ENCODE peak calls at places on chromosomes 3 and 15, in nine cellular contexts. T is endothelial cell of umbilical vein; B is GM06990; I is NCI-H524; W is omental fat pad; K is dermis microvascular lymphatic vessel endothelial cell; X is stimulated activated naive CD8-positive, alpha-beta T cell treated with anti-CD3 and anti-CD28 coated beads, Interleukin-15, Interleukin-2, amounts not matched to agents 100 U/mL and 50 U/mL, for 24 hours; F is tibial nerve; L is HEK293T. P is an unnamed sample.

GRCh38 chr15:29822685-29823459 is 604 bp upstream of the TJP1 start:
- DNase-seq in F (no peak), I (no peak), W (no peak), L (peak), K (peak), B (no peak), X (no peak), T (peak), P (peak)

GRCh38 chr3:88151358-88151757 is 1.6 kb downstream of the C3orf38 start:
- DNase-seq in L (no peak), W (no peak), K (no peak), B (peak), I (no peak), F (no peak), X (no peak), T (peak), P (no peak)

GRCh38 chr3:11757441-11757875 is 89.2 kb downstream of the TAMM41 start:
- DNase-seq in B (no peak), T (no peak), W (no peak), K (no peak), L (no peak), X (no peak), F (no peak), I (peak), P (peak)

GRCh38 chr3:119588112-119588511 is 8.8 kb downstream of the ADPRH start:
- DNase-seq in W (peak), K (peak), L (no peak), B (no peak), X (peak), F (peak), T (no peak), I (no peak), P (no peak)

GRCh38 chr3:143088835-143089234 is 30.7 kb upstream of the CHST2 start:
- DNase-seq in I (no peak), K (no peak), L (no peak), X (no peak), F (no peak), B (no peak), W (no peak), T (no peak), P (no peak)

GRCh38 chr3:132071043-132071442 is 36.2 kb upstream of the CPNE4 start:
- DNase-seq in B (no peak), I (no peak), X (no peak), F (no peak), L (no peak), W (no peak), T (no peak), K (no peak), P (no peak)

GRCh38 chr3:187918081-187918644 is 172.9 kb upstream of the BCL6 start:
- DNase-seq in T (no peak), W (no peak), I (no peak), X (no peak), B (no peak), F (no peak), L (no peak), K (no peak), P (no peak)

GRCh38 chr3:108406661-108407206 is 103.7 kb downstream of the MYH15 start:
- DNase-seq in B (peak), W (no peak), I (peak), K (peak), X (no peak), F (peak), L (peak), T (peak), P (peak)

GRCh38 chr15:63522143-63522531 is 17.7 kb downstream of the USP3 start:
- DNase-seq in T (no peak), B (no peak), W (no peak), I (no peak), F (no peak), X (no peak), L (no peak), K (no peak), P (peak)

GRCh38 chr15:29612701-29613100 is 209.6 kb downstream of the TJP1 start:
- DNase-seq in F (no peak), T (peak), L (no peak), K (peak), B (no peak), X (no peak), I (no peak), W (no peak), P (peak)

GRCh38 chr15:100831466-100831865 is 48.2 kb upstream of the ALDH1A3 start:
- DNase-seq in L (no peak), K (no peak), I (peak), T (no peak), B (no peak), F (no peak), W (no peak), X (no peak), P (no peak)

GRCh38 chr15:98174286-98174685 is 213.8 kb downstream of the ARRDC4 start:
- DNase-seq in L (no peak), K (no peak), W (no peak), I (peak), X (no peak), B (no peak), T (no peak), F (no peak), P (no peak)

GRCh38 chr15:90760661-90761232 is 43.6 kb downstream of the BLM start:
- DNase-seq in K (no peak), T (no peak), X (no peak), F (no peak), I (no peak), W (no peak), B (no peak), L (no peak), P (no peak)

GRCh38 chr3:58111513-58112184 is 99.1 kb downstream of the DNASE1L3 start:
- DNase-seq in L (no peak), W (no peak), F (no peak), K (no peak), X (peak), B (peak), I (no peak), T (peak), P (no peak)

GRCh38 chr3:129278970-129279906 is 568 bp downstream of the HMCES start:
- DNase-seq in X (peak), W (no peak), L (peak), K (peak), I (peak), T (peak), F (peak), B (peak), P (peak)

GRCh38 chr3:24315991-24316390 is 178.7 kb downstream of the THRB start:
- DNase-seq in I (no peak), L (no peak), X (no peak), T (no peak), W (no peak), F (no peak), K (no peak), B (no peak), P (peak)

GRCh38 chr3:7683431-7683830 is 818.2 kb upstream of the LMCD1 start:
- DNase-seq in I (no peak), T (no peak), W (no peak), L (no peak), B (no peak), F (no peak), K (no peak), X (no peak), P (no peak)

GRCh38 chr15:38406451-38406850 is 47.5 kb upstream of the FAM98B start:
- DNase-seq in X (no peak), T (no peak), K (no peak), I (no peak), L (no peak), W (no peak), B (no peak), F (no peak), P (peak)

GRCh38 chr15:77915261-77915960 is 162.1 kb downstream of the TBC1D2B start:
- DNase-seq in I (peak), T (no peak), L (no peak), W (no peak), B (no peak), F (no peak), K (no peak), X (no peak), P (no peak)

GRCh38 chr15:27045796-27046195 is 74.8 kb downstream of the GABRG3 start:
- DNase-seq in X (no peak), F (no peak), B (no peak), T (no peak), L (no peak), I (no peak), K (no peak), W (no peak), P (no peak)

GRCh38 chr3:39917060-39917773 is 107.8 kb downstream of the MYRIP start:
- DNase-seq in B (no peak), W (no peak), F (no peak), L (no peak), X (no peak), I (no peak), K (peak), T (peak), P (no peak)

GRCh38 chr3:130529816-130530215 is 12.8 kb downstream of the COL6A6 start:
- DNase-seq in L (no peak), B (no peak), I (no peak), X (no peak), F (no peak), W (no peak), T (no peak), K (no peak), P (no peak)

GRCh38 chr15:44102675-44103254 is 92.3 kb downstream of the FRMD5 start:
- DNase-seq in B (no peak), L (no peak), T (peak), X (no peak), F (peak), W (no peak), K (peak), I (no peak), P (peak)

GRCh38 chr15:101045236-101045646 is 126.1 kb downstream of the LRRK1 start:
- DNase-seq in L (no peak), T (peak), B (no peak), F (no peak), K (peak), W (no peak), X (no peak), I (no peak), P (peak)